ENCODE peak calls at places on chromosomes 3 and 15, in six cellular contexts. J is HepG2, W is SK-N-SH, H is HCT116, M is GM12878, A is K562. B is an unnamed sample.

GRCh38 chr3:112818289-112818688 is 28.4 kb downstream of the CD200R1L start:
- DNase-seq in J (no peak), M (no peak), A (no peak), W (no peak), H (no peak), B (no peak)

GRCh38 chr3:157077565-157077991 is 82.4 kb downstream of the CCNL1 start:
- DNase-seq in J (peak; percentile 23), A (no peak), H (no peak), W (no peak), M (no peak), B (no peak)

GRCh38 chr15:94174399-94174802 is 57.0 kb upstream of the MCTP2 start:
- DNase-seq in A (no peak), H (no peak), J (no peak), W (no peak), M (peak; percentile 30), B (no peak)

GRCh38 chr3:47541583-47542108 is 28.1 kb upstream of the ELP6 start:
- DNase-seq in M (no peak), A (peak; percentile 6), W (no peak), H (no peak), J (no peak), B (no peak)

GRCh38 chr15:29669823-29670222 is 152.4 kb downstream of the TJP1 start:
- DNase-seq in W (no peak), A (no peak), H (no peak), J (no peak), M (no peak), B (no peak)

GRCh38 chr15:88896339-88897033 is 1.1 kb upstream of the HAPLN3 start:
- DNase-seq in A (no peak), M (no peak), H (no peak), J (no peak), W (no peak), B (no peak)

GRCh38 chr3:15651396-15651795 is 49.9 kb downstream of the BTD start:
- DNase-seq in A (no peak), H (no peak), J (no peak), M (no peak), W (no peak), B (no peak)

GRCh38 chr3:120894285-120894684 is 13.7 kb upstream of the STXBP5L start:
- DNase-seq in H (peak; percentile 19), A (no peak), M (no peak), J (no peak), W (no peak), B (no peak)

GRCh38 chr15:100525894-100526512 is 2.7 kb downstream of the CERS3 start:
- DNase-seq in M (no peak), A (no peak), W (no peak), H (no peak), J (no peak), B (no peak)

GRCh38 chr3:123067689-123068226 is 933 bp downstream of the PDIA5 start:
- DNase-seq in A (no peak), H (no peak), W (no peak), J (no peak), M (no peak), B (no peak)

GRCh38 chr3:120420855-120421570 is 29.8 kb downstream of the FSTL1 start:
- DNase-seq in W (no peak), M (no peak), H (no peak), J (no peak), A (no peak), B (no peak)

GRCh38 chr15:50765202-50765967 is at the start of gene SPPL2A:
- DNase-seq in J (peak; percentile 89), W (peak; percentile 96), A (peak; percentile 97), H (peak; percentile 37), M (no peak), B (no peak)

GRCh38 chr15:40358492-40359353 is 704 bp downstream of the DISP2 start:
- DNase-seq in H (no peak), A (peak; percentile 73), J (no peak), M (no peak), W (peak; percentile 76), B (no peak)

GRCh38 chr15:100433304-100433703 is 91.5 kb upstream of the ADAMTS17 start:
- DNase-seq in H (no peak), J (no peak), A (no peak), M (no peak), W (no peak), B (no peak)

GRCh38 chr3:143849854-143850549 is 1.7 kb upstream of the SLC9A9 start:
- DNase-seq in W (no peak), A (no peak), H (no peak), M (peak; percentile 48), J (no peak), B (no peak)

GRCh38 chr3:11551019-11551418 is 92.7 kb downstream of the VGLL4 start:
- DNase-seq in J (no peak), W (no peak), H (no peak), A (no peak), M (no peak), B (no peak)

GRCh38 chr3:100570811-100571210 is 38.6 kb upstream of the ADGRG7 start:
- DNase-seq in M (no peak), H (no peak), W (no peak), A (no peak), J (no peak), B (no peak)

GRCh38 chr3:39144748-39145380 is 8.5 kb downstream of the CSRNP1 start:
- DNase-seq in M (no peak), W (no peak), A (no peak), J (no peak), H (no peak), B (no peak)
- TF ChIP-seq SIN3A in M (no peak), W (no peak), A (no peak), J (no peak), H (no peak), B (no peak)

GRCh38 chr3:124142389-124142970 is 150.6 kb upstream of the ROPN1 start:
- DNase-seq in W (no peak), A (no peak), M (no peak), H (no peak), J (no peak), B (no peak)
- TF ChIP-seq REST in W (no peak), A (no peak), M (no peak), H (no peak), J (no peak), B (no peak)

GRCh38 chr3:78894787-78895186 is 873.0 kb downstream of the ROBO1 start:
- DNase-seq in A (no peak), J (no peak), W (no peak), H (no peak), M (no peak), B (no peak)
- TF ChIP-seq SIN3A in A (no peak), J (no peak), W (no peak), H (no peak), M (no peak), B (no peak)

GRCh38 chr3:36957072-36957471 is 12.2 kb upstream of the TRANK1 start:
- DNase-seq in W (no peak), J (no peak), H (no peak), A (peak; percentile 54), M (no peak), B (no peak)
- TF ChIP-seq REST in W (no peak), J (no peak), H (no peak), A (no peak), M (no peak), B (no peak)

DNA sequence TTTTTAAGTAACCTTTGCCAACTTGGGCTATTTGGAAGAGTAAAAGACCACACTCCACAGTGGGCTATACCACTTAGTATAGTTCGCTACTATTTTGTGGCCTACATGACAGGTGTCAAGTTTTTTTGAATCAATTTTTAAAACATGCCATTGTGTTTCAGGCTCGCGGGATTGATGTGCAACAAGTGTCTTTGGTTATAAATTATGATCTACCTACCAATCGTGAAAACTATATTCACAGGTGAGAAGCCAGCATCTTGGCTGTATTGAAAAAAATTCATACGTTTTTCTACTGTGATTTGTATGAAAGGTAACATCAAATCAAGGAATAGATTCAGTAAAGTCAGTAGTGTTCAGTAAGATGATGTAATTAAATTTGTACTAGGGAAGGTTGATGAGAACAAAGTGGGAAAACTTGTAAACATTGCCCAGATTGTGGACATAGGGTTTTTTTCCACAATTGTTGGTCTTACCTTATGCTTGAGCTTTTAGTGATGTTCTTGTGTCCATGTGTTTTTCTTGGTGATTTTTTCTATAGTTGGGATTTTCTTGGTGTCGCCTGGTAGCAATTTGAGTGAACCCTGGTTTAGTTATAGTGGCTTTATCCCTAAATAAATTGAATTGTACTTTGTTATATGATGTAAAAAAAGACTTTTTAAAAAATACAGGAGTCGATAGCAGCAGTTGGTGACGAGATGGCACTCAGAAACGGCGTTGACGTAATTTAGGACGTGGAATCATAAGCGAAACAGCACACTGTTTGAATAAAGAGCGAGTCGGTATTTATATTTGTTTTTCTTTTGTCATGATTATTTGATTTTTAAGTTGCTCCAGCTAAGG is 4.5 kb downstream of the EIF4A2 start:
- DNase-seq in A (no peak), M (no peak), H (no peak), J (no peak), W (no peak), B (no peak)
- TF ChIP-seq SIN3A in A (no peak), M (no peak), H (no peak), J (no peak), W (no peak), B (no peak)

GRCh38 chr3:152524198-152525140 is 255.7 kb downstream of the MBNL1 start:
- DNase-seq in H (peak; percentile 33), W (peak; percentile 21), A (no peak), J (peak; percentile 33), M (no peak), B (peak; percentile 56)
- TF ChIP-seq REST in H (no peak), W (no peak), A (no peak), J (no peak), M (no peak), B (no peak)

B was measured in Panc1.